ENCODE peak calls at places on chromosomes 13 and 19, in ten cellular contexts. B is heart right ventricle, J is NB4, M is esophagus squamous epithelium, P is ascending aorta, O is mammary epithelial cell, A is nephron progenitor cell, X is breast epithelium, V is psoas muscle, G is astrocyte of the cerebellum. R is an unnamed sample.

GRCh38 chr19:45632468-45633196 is 6.6 kb downstream of the EML2 start:
- DNase-seq in B (peak), J (peak), M (no peak), P (peak), O (peak), A (peak), X (peak), V (peak), G (peak), R (peak)

GRCh38 chr13:39561971-39562370 is 41.0 kb downstream of the LHFPL6 start:
- DNase-seq in B (no peak), J (no peak), M (no peak), P (no peak), O (peak), A (no peak), X (no peak), V (no peak), G (no peak), R (no peak)

GRCh38 chr13:114000151-114001040 is 26.5 kb upstream of the C13orf46 start:
- DNase-seq in B (peak), J (no peak), M (no peak), P (no peak), O (no peak), A (no peak), X (no peak), V (peak), G (no peak), R (no peak)

GRCh38 chr13:59680429-59681024 is 483.2 kb downstream of the DIAPH3 start:
- DNase-seq in B (no peak), J (peak), M (no peak), P (no peak), O (peak), A (no peak), X (no peak), V (no peak), G (peak), R (no peak)

GRCh38 chr13:34349091-34349722 is 531.3 kb downstream of the RFC3 start:
- DNase-seq in B (peak), J (no peak), M (no peak), P (no peak), O (peak), A (no peak), X (peak), V (peak), G (peak), R (peak)

GRCh38 chr13:21595546-21595822 is 8.5 kb downstream of the MICU2 start:
- DNase-seq in B (no peak), J (no peak), M (no peak), P (no peak), O (no peak), A (no peak), X (no peak), V (no peak), G (no peak), R (no peak)

GRCh38 chr13:23859904-23860303 is 29.3 kb downstream of the MIPEP start:
- DNase-seq in B (no peak), J (no peak), M (no peak), P (no peak), O (no peak), A (no peak), X (no peak), V (no peak), G (no peak), R (no peak)

GRCh38 chr19:7083076-7083956 is 13.8 kb downstream of the ZNF557 start:
- DNase-seq in B (no peak), J (peak), M (no peak), P (no peak), O (peak), A (no peak), X (no peak), V (no peak), G (no peak), R (no peak)

GRCh38 chr19:10403137-10404021 is at the start of gene CDC37:
- DNase-seq in B (peak), J (peak), M (peak), P (peak), O (peak), A (peak), X (peak), V (peak), G (peak), R (peak)

GRCh38 chr19:28285078-28285477 is 927.9 kb downstream of the UQCRFS1 start:
- DNase-seq in B (no peak), J (no peak), M (no peak), P (no peak), O (no peak), A (no peak), X (no peak), V (no peak), G (no peak), R (no peak)

GRCh38 chr13:52961196-52961845 is 67.3 kb upstream of the OLFM4 start:
- DNase-seq in B (no peak), J (no peak), M (no peak), P (no peak), O (no peak), A (no peak), X (no peak), V (no peak), G (no peak), R (no peak)

GRCh38 chr19:53870485-53870844 is 2.8 kb downstream of the MYADM start:
- DNase-seq in B (no peak), J (peak), M (no peak), P (no peak), O (no peak), A (peak), X (no peak), V (no peak), G (no peak), R (no peak)

GRCh38 chr19:30046522-30046921 is 104.5 kb downstream of the URI1 start:
- DNase-seq in B (no peak), J (peak), M (no peak), P (no peak), O (no peak), A (no peak), X (no peak), V (no peak), G (peak), R (no peak)

GRCh38 chr13:63184693-63185092 is 1769.0 kb upstream of the PCDH20 start:
- DNase-seq in B (no peak), J (no peak), M (no peak), P (no peak), O (no peak), A (no peak), X (no peak), V (no peak), G (peak), R (no peak)

GRCh38 chr19:46408611-46409039 is 4.7 kb downstream of the CCDC8 start:
- DNase-seq in B (peak), J (peak), M (no peak), P (peak), O (no peak), A (peak), X (no peak), V (peak), G (no peak), R (no peak)

GRCh38 chr13:24176351-24177101 is 16.0 kb downstream of the SPATA13 start:
- DNase-seq in B (no peak), J (no peak), M (no peak), P (no peak), O (no peak), A (no peak), X (no peak), V (no peak), G (peak), R (no peak)

GRCh38 chr19:55717251-55717650 is 21.0 kb downstream of the NLRP9 start:
- DNase-seq in B (no peak), J (no peak), M (no peak), P (no peak), O (no peak), A (no peak), X (no peak), V (no peak), G (no peak), R (no peak)

GRCh38 chr13:44040070-44040753 is 160.5 kb downstream of the LACC1 start:
- DNase-seq in B (no peak), J (peak), M (no peak), P (no peak), O (no peak), A (no peak), X (no peak), V (no peak), G (no peak), R (no peak)

GRCh38 chr19:18428837-18429674 is 8.9 kb downstream of the ISYNA1 start:
- DNase-seq in B (peak), J (peak), M (no peak), P (peak), O (no peak), A (peak), X (no peak), V (peak), G (peak), R (no peak)

GRCh38 chr19:23283925-23284324 is 33.7 kb upstream of the ZNF724 start:
- DNase-seq in B (peak), J (peak), M (no peak), P (peak), O (no peak), A (peak), X (peak), V (no peak), G (no peak), R (peak)

GRCh38 chr13:111315347-111315995 is 5.0 kb upstream of the TEX29 start:
- DNase-seq in B (no peak), J (no peak), M (no peak), P (peak), O (no peak), A (no peak), X (no peak), V (no peak), G (no peak), R (no peak)

GRCh38 chr19:51166846-51167490 is 24.9 kb downstream of the SIGLEC7 start:
- DNase-seq in B (no peak), J (peak), M (no peak), P (no peak), O (no peak), A (no peak), X (no peak), V (no peak), G (no peak), R (no peak)

GRCh38 chr19:53647350-53647749 is 15.6 kb downstream of the DPRX start:
- DNase-seq in B (no peak), J (no peak), M (no peak), P (no peak), O (no peak), A (no peak), X (no peak), V (no peak), G (no peak), R (no peak)

GRCh38 chr19:40739871-40740703 is 10.2 kb downstream of the ACTMAP start:
- DNase-seq in B (no peak), J (no peak), M (no peak), P (no peak), O (no peak), A (no peak), X (no peak), V (no peak), G (no peak), R (no peak)

GRCh38 chr19:18764591-18765051 is 26.5 kb downstream of the COMP start:
- DNase-seq in B (no peak), J (no peak), M (no peak), P (no peak), O (no peak), A (no peak), X (no peak), V (no peak), G (no peak), R (no peak)

GRCh38 chr19:42360787-42361544 is 29.1 kb downstream of the CNFN start:
- DNase-seq in B (no peak), J (no peak), M (no peak), P (no peak), O (no peak), A (peak), X (no peak), V (no peak), G (no peak), R (no peak)

GRCh38 chr19:48638831-48639381 is 1.7 kb upstream of the DBP start:
- DNase-seq in B (no peak), J (peak), M (no peak), P (no peak), O (no peak), A (peak), X (no peak), V (peak), G (no peak), R (no peak)

GRCh38 chr19:56294557-56294956 is 20.1 kb downstream of the ZSCAN5A start:
- DNase-seq in B (no peak), J (no peak), M (no peak), P (no peak), O (peak), A (no peak), X (no peak), V (no peak), G (no peak), R (no peak)

GRCh38 chr19:3149526-3150505 is 14.0 kb downstream of the GNA15 start:
- DNase-seq in B (no peak), J (no peak), M (no peak), P (no peak), O (no peak), A (no peak), X (no peak), V (no peak), G (no peak), R (no peak)

GRCh38 chr13:101648766-101649489 is 196.5 kb downstream of the ITGBL1 start:
- DNase-seq in B (no peak), J (no peak), M (no peak), P (no peak), O (no peak), A (no peak), X (no peak), V (no peak), G (no peak), R (no peak)

GRCh38 chr19:27846944-27847343 is 1366.0 kb downstream of the UQCRFS1 start:
- DNase-seq in B (no peak), J (no peak), M (no peak), P (no peak), O (no peak), A (no peak), X (no peak), V (no peak), G (no peak), R (no peak)

GRCh38 chr19:58417071-58417470 is 8.6 kb downstream of the ZNF584 start:
- DNase-seq in B (no peak), J (no peak), M (no peak), P (no peak), O (no peak), A (no peak), X (no peak), V (no peak), G (no peak), R (no peak)

GRCh38 chr13:113546571-113547247 is 37.8 kb upstream of the TFDP1 start:
- DNase-seq in B (peak), J (no peak), M (no peak), P (peak), O (no peak), A (peak), X (peak), V (peak), G (no peak), R (no peak)

GRCh38 chr13:49997935-49998334 is 1.1 kb downstream of the TRIM13 start:
- DNase-seq in B (no peak), J (peak), M (no peak), P (no peak), O (no peak), A (no peak), X (no peak), V (no peak), G (no peak), R (no peak)

GRCh38 chr19:58157045-58157728 is 6.6 kb upstream of the ZNF329 start:
- DNase-seq in B (no peak), J (no peak), M (no peak), P (no peak), O (no peak), A (no peak), X (no peak), V (no peak), G (no peak), R (no peak)

GRCh38 chr19:13795595-13796300 is 505 bp downstream of the ZSWIM4 start:
- DNase-seq in B (no peak), J (no peak), M (no peak), P (peak), O (peak), A (no peak), X (no peak), V (peak), G (no peak), R (peak)

GRCh38 chr13:79631260-79631659 is 150.3 kb downstream of the NDFIP2 start:
- DNase-seq in B (no peak), J (peak), M (no peak), P (no peak), O (peak), A (no peak), X (no peak), V (no peak), G (peak), R (peak)

GRCh38 chr19:18346091-18346490 is 5.7 kb downstream of the PGPEP1 start:
- DNase-seq in B (no peak), J (no peak), M (no peak), P (no peak), O (peak), A (no peak), X (no peak), V (no peak), G (no peak), R (no peak)

GRCh38 chr19:42433503-42434260 is 6.5 kb upstream of the LIPE start:
- DNase-seq in B (peak), J (peak), M (no peak), P (peak), O (peak), A (peak), X (peak), V (peak), G (no peak), R (peak)

DNA sequence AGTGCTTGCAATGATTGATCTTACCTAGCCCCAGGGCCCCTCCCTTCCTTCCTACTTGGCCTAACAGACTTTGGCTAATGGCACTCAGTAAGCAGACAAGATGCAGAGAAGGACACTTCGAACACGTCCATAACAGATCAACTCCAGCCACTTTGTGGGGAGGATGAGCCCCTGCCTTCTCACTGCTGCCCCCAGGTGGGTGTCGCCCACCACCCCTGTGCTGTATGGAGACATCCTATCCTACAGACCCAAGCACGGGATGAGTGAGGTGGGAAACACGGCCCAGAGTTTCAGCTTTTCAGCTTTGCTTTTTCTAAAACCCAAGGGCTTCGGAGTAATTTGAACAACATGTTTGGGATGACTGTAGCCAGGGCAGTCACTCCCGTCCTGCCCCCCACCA is 5.5 kb downstream of the SLC7A1 start:
- DNase-seq in B (no peak), J (no peak), M (no peak), P (no peak), O (no peak), A (no peak), X (no peak), V (no peak), G (no peak), R (no peak)
- TF ChIP-seq CTCF in B (peak), J (peak), M (no peak), P (no peak), O (no peak), A (no peak), X (no peak), V (no peak), G (peak), R (no peak)

GRCh38 chr19:14871619-14872230 is 14.2 kb downstream of the OR7A17 start:
- DNase-seq in B (no peak), J (peak), M (no peak), P (no peak), O (peak), A (no peak), X (no peak), V (no peak), G (no peak), R (no peak)
- TF ChIP-seq CTCF in B (peak), J (no peak), M (peak), P (no peak), O (peak), A (peak), X (peak), V (peak), G (no peak), R (no peak)

DNA sequence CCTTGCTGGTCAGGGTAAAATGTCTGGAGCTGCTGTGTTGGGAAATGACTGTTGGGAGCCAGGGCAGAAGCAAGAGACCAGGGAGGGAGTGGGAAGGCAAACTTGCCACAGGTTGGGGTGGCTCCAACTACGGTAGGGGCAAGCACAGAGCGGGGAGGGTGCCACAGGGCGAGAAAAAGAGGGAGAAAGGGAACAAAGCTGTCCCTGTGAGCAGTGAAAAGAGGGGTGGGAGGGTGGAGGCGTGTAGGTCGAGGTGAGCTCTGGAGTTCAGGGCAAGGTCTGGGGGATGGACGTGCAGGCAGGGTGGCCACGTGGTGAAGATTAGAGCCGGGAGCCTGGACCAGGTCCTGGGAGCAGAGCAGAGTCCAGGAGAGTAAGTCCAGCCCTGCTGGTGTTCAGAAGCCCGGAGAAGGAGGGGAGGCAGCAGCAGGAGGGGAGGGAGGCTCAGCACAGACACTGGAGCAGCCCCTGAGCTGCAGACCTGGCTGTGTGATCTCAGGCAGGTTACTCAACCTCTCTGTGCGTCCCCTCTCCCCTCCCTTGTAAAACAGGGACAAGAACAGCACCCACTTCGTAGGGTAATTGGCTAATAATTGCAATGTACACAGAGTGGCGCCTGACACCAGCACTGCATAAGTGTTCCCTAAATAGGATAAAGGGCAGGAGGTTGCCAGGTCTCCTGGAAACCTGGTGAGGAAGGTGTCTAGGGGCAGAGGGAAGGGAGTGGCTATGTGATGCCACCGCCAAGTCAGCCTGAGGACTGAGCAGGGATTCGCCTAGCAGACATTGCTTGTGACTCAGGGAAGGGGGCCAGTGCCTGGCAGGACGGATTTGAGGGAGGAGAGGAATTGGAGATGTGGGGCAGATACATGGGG is 3.2 kb upstream of the POLR2E start:
- DNase-seq in B (peak), J (no peak), M (no peak), P (no peak), O (no peak), A (no peak), X (no peak), V (no peak), G (no peak), R (no peak)
- TF ChIP-seq CTCF in B (no peak), J (no peak), M (no peak), P (no peak), O (peak), A (no peak), X (no peak), V (no peak), G (no peak), R (no peak)

GRCh38 chr13:106377341-106377740 is 158.1 kb downstream of the EFNB2 start:
- DNase-seq in B (no peak), J (no peak), M (no peak), P (no peak), O (no peak), A (no peak), X (no peak), V (no peak), G (no peak), R (no peak)

GRCh38 chr13:106374631-106375030 is 160.8 kb downstream of the EFNB2 start:
- DNase-seq in B (no peak), J (no peak), M (no peak), P (no peak), O (no peak), A (no peak), X (no peak), V (no peak), G (no peak), R (no peak)

GRCh38 chr13:106378263-106378662 is 157.2 kb downstream of the EFNB2 start:
- DNase-seq in B (no peak), J (no peak), M (no peak), P (no peak), O (no peak), A (no peak), X (no peak), V (no peak), G (no peak), R (no peak)

GRCh38 chr13:106375085-106375484 is 160.4 kb downstream of the EFNB2 start:
- DNase-seq in B (no peak), J (no peak), M (no peak), P (no peak), O (no peak), A (no peak), X (no peak), V (no peak), G (no peak), R (no peak)

DNA sequence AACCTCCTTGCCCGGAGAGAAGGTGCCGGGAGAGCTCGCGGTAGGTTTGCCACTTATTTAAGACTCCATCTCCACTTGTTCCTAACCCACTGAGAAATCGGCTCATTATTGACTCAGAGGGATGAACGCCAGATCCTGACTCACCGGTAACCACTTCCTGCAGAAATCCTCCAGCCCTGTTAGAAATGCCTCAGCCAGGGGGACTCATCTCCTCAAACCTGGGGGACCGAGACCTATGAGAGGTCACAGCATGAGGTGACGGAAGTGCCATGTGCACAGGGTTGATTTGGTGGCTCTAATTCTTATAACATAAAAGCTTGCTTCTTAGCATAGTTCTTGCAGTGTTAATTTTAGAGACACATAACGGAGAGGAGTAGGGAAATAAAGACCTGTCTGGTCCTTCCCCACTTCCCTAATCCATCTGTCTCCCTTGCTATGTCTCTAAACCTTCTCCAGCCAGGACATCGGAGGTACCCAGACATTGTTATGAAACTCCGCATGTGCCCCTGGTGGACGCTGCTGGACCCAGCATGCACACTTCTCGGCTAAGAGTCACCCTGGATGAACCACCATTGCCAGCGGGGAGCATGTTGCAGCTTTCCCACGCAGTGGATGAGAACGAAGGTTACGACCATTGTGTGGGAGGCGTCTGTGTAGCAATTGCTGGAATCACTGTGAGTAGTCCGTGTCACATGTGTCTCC is 158.9 kb downstream of the EFNB2 start:
- DNase-seq in B (no peak), J (peak), M (no peak), P (peak), O (peak), A (no peak), X (no peak), V (no peak), G (peak), R (peak)
- TF ChIP-seq CTCF in B (no peak), J (peak), M (no peak), P (no peak), O (no peak), A (no peak), X (no peak), V (no peak), G (peak), R (no peak)

R was measured in Calu3.